ENCODE peak calls at places on chromosomes 7 and 10, in eight cellular contexts. O is ovary, W is brain microvascular endothelial cell, H is AG04449, F is nephron progenitor cell, E is thyroid gland, C is A549, Y is psoas muscle. A is an unnamed sample.

GRCh38 chr7:69402696-69403095 is 195.6 kb upstream of the AUTS2 start:
- DNase-seq in F (no peak), C (peak), W (no peak), O (no peak), Y (no peak), H (no peak), E (no peak), A (no peak)

GRCh38 chr7:130201796-130202195 is 3.4 kb downstream of the TMEM209 start:
- DNase-seq in C (no peak), F (no peak), H (no peak), W (no peak), O (no peak), Y (no peak), E (no peak), A (no peak)

GRCh38 chr10:75402486-75403143 is 1.1 kb upstream of the ZNF503 start:
- DNase-seq in E (peak), H (no peak), F (peak), C (peak), W (no peak), Y (peak), O (peak), A (no peak)

GRCh38 chr10:132174237-132174636 is 12.5 kb upstream of the DPYSL4 start:
- DNase-seq in O (no peak), F (no peak), C (no peak), Y (no peak), E (no peak), W (no peak), H (no peak), A (no peak)

GRCh38 chr10:24208661-24209420 is at the start of gene KIAA1217:
- DNase-seq in F (peak), E (peak), O (peak), W (peak), Y (peak), C (no peak), H (no peak), A (no peak)

GRCh38 chr7:133827707-133828580 is 299.2 kb upstream of the LRGUK start:
- DNase-seq in O (no peak), C (no peak), W (no peak), Y (no peak), H (no peak), F (no peak), E (no peak), A (no peak)

GRCh38 chr7:151372612-151373265 is 31.1 kb downstream of the NUB1 start:
- DNase-seq in F (no peak), H (no peak), Y (no peak), E (no peak), C (no peak), O (no peak), W (no peak), A (no peak)

GRCh38 chr7:23544913-23545354 is 13.2 kb upstream of the TRA2A start:
- DNase-seq in W (peak), Y (no peak), C (peak), H (no peak), F (no peak), O (no peak), E (peak), A (no peak)

GRCh38 chr7:156434706-156435105 is 205.9 kb upstream of the RNF32 start:
- DNase-seq in O (no peak), F (no peak), E (no peak), H (no peak), C (no peak), Y (no peak), W (no peak), A (no peak)

GRCh38 chr10:31620236-31621151 is 301.5 kb downstream of the ZEB1 start:
- DNase-seq in Y (peak), C (peak), H (no peak), O (peak), W (peak), E (peak), F (peak), A (peak)

GRCh38 chr10:31621733-31622132 is 302.7 kb downstream of the ZEB1 start:
- DNase-seq in F (no peak), H (no peak), W (no peak), E (no peak), C (no peak), Y (peak), O (no peak), A (no peak)

GRCh38 chr10:31619410-31620095 is 300.5 kb downstream of the ZEB1 start:
- DNase-seq in H (no peak), Y (peak), W (no peak), O (no peak), E (no peak), C (no peak), F (no peak), A (no peak)

GRCh38 chr10:31623466-31623865 is 304.4 kb downstream of the ZEB1 start:
- DNase-seq in O (no peak), W (no peak), Y (peak), C (no peak), H (no peak), E (no peak), F (no peak), A (peak)

DNA sequence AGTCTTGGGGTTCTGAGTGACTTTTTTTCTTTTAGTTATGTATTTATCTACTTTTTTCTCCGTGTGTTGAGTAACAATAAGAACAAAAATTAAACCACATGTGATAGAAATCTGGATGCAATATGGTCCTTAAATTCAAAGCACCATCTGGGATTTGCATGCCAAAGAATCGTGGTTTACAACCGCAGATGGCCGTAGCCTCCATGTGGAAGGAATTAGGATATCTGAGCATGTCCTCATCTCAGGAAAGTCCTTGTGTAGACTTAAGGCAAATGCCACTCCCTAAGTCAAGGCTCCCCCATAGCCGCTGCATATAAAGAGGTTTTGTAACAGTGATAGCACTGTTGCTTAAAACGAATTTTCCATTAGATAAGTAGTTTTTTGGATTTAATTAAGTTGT is 304.0 kb downstream of the ZEB1 start:
- DNase-seq in E (no peak), H (no peak), O (no peak), F (no peak), C (no peak), W (no peak), Y (peak), A (peak)
- TF ChIP-seq CTCF in E (no peak), H (peak), O (no peak), F (no peak), C (no peak), W (peak), Y (peak), A (peak)

GRCh38 chr10:118730699-118731456 is 23.9 kb downstream of the CACUL1 start:
- DNase-seq in O (no peak), W (no peak), H (no peak), F (peak), E (peak), Y (no peak), C (no peak), A (no peak)

GRCh38 chr10:118737594-118738302 is 17.0 kb downstream of the CACUL1 start:
- DNase-seq in O (no peak), W (no peak), C (no peak), E (no peak), F (no peak), H (no peak), Y (no peak), A (no peak)

GRCh38 chr10:118732253-118733194 is 22.2 kb downstream of the CACUL1 start:
- DNase-seq in Y (no peak), H (no peak), W (no peak), O (no peak), C (no peak), E (no peak), F (no peak), A (no peak)

GRCh38 chr10:118735294-118735693 is 19.5 kb downstream of the CACUL1 start:
- DNase-seq in C (no peak), H (no peak), Y (no peak), F (no peak), O (no peak), W (no peak), E (no peak), A (no peak)

DNA sequence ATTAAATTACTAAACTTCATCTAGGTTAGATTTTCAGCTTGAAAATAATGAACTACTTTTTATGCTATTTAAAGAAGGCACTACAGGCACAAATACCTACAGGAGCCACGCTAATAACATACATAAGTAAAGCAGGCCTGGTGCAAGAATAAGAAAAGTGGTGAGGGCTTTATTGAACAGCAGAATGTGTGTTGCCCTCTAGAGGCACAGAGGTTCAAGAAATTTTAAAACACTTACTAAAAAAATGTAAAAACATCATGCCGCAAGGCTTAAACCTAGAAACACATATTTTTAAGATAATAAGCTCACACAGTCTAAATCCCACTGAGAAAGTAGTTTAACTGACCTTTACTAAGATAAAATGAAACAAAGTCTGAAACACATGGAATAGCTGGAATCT is 20.3 kb downstream of the CACUL1 start:
- DNase-seq in F (no peak), O (no peak), C (no peak), E (no peak), Y (no peak), W (no peak), H (no peak), A (no peak)
- TF ChIP-seq CTCF in F (no peak), O (no peak), C (peak), E (no peak), Y (no peak), W (peak), H (peak), A (peak)

DNA sequence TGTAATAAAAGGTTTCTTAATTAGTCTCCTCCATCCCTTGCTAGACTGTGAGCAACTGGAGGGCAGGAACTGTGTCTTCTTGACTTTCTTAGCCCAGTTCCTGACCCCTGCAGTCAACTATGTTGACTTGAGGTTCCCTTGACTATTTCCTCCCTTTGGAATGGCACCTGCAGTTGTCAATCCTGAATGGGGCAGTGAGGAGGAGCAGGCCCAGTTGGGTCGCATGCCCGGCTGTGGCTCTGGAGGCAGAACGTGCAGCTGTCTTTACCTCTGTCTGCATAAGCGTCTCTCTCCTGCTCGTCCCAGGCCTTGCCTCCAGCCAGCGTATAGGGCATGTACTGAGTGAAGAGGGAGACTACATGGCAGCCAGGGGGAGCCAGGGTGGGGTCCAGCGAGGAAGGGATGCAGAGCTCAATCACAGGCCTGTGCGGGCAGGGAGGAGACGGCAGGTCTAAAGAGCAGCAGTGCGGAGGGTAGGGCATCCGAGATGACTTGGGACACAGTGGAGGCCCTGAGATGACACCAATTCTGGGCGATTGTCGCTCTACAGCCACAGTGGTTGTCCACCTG is 26.8 kb downstream of the PYROXD2 start:
- DNase-seq in W (no peak), F (no peak), C (no peak), H (no peak), Y (no peak), O (no peak), E (no peak), A (no peak)
- TF ChIP-seq CTCF in W (peak), F (no peak), C (no peak), H (no peak), Y (no peak), O (no peak), E (no peak), A (no peak)

DNA sequence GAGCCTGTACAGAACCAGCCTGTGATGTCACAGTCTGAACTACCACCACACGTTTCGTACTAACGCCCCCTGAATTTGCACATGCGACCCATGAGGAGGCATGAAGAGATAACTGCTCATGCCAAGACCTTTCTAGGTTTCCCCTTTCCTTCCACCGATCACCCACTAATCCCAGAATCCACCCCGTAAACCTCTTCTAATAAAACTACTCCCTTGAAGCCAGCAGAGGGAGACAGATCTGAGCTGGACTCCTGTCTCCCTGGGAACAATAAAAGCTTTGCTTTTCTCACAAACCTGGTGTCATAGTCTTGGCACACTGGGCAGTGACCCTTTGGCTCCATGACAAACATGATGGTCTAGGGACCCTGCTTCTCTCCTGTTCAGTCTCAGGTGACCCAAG is 144.5 kb downstream of the FRMD4A start:
- DNase-seq in Y (no peak), W (peak), E (no peak), H (no peak), C (peak), O (no peak), F (no peak), A (no peak)
- TF ChIP-seq CTCF in Y (no peak), W (peak), E (no peak), H (no peak), C (no peak), O (no peak), F (no peak), A (peak)

A was measured in AG09319.